ENCODE peak calls at places on chromosomes 6 and 20, in six cellular contexts. M is choroid plexus epithelial cell, Z is lung, N is astrocyte of the spinal cord, W is fibroblast of villous mesenchyme, T is breast epithelium. F is an unnamed sample.

GRCh38 chr6:52512199-52512598 is 64.7 kb downstream of the TRAM2 start:
- DNase-seq in M (peak; percentile 95), Z (no peak), N (peak; percentile 88), W (peak; percentile 94), T (no peak), F (peak; percentile 96)

GRCh38 chr6:111920581-111920980 is 47.3 kb upstream of the FYN start:
- DNase-seq in M (no peak), Z (no peak), N (no peak), W (no peak), T (no peak), F (no peak)

GRCh38 chr20:40467703-40468411 is 221.2 kb downstream of the MAFB start:
- DNase-seq in M (no peak), Z (no peak), N (no peak), W (no peak), T (no peak), F (no peak)

GRCh38 chr20:43789593-43789992 is 62.8 kb upstream of the GTSF1L start:
- DNase-seq in M (no peak), Z (no peak), N (no peak), W (no peak), T (no peak), F (no peak)

GRCh38 chr6:130593948-130594347 is 228.1 kb downstream of the TMEM200A start:
- DNase-seq in M (no peak), Z (no peak), N (no peak), W (no peak), T (no peak), F (no peak)

GRCh38 chr6:81171991-81172740 is 580.3 kb downstream of the TENT5A start:
- DNase-seq in M (peak; percentile 85), Z (no peak), N (peak; percentile 84), W (peak; percentile 65), T (no peak), F (peak; percentile 83)

GRCh38 chr6:29071831-29072723 is 15.0 kb downstream of the OR2B3 start:
- DNase-seq in M (peak; percentile 58), Z (no peak), N (peak; percentile 1), W (peak; percentile 9), T (no peak), F (peak; percentile 1)

GRCh38 chr20:13452470-13453124 is 186.1 kb downstream of the TASP1 start:
- DNase-seq in M (no peak), Z (no peak), N (no peak), W (no peak), T (no peak), F (no peak)

GRCh38 chr20:19758888-19759331 is 852 bp downstream of the RIN2 start:
- DNase-seq in M (peak; percentile 40), Z (peak; percentile 71), N (peak; percentile 61), W (peak; percentile 65), T (peak; percentile 32), F (peak; percentile 39)

GRCh38 chr20:25213566-25214415 is 18.3 kb downstream of the ENTPD6 start:
- DNase-seq in M (no peak), Z (no peak), N (no peak), W (no peak), T (no peak), F (no peak)

GRCh38 chr6:140320799-140321099 is 946.3 kb upstream of the CITED2 start:
- DNase-seq in M (no peak), Z (no peak), N (no peak), W (no peak), T (no peak), F (peak; percentile 18)

GRCh38 chr6:157201083-157201482 is 122.2 kb downstream of the TMEM242 start:
- DNase-seq in M (no peak), Z (no peak), N (no peak), W (no peak), T (no peak), F (no peak)

GRCh38 chr20:33211817-33212424 is 5.2 kb upstream of the BPIFA3 start:
- DNase-seq in M (peak; percentile 77), Z (peak; percentile 71), N (peak; percentile 26), W (peak; percentile 34), T (no peak), F (peak; percentile 18)

GRCh38 chr6:138334000-138334399 is 43.7 kb upstream of the SMIM28 start:
- DNase-seq in M (no peak), Z (no peak), N (no peak), W (no peak), T (no peak), F (no peak)

GRCh38 chr6:109184638-109185037 is 89.3 kb downstream of the CEP57L1 start:
- DNase-seq in M (no peak), Z (no peak), N (no peak), W (no peak), T (no peak), F (no peak)

GRCh38 chr6:124999105-124999764 is 37.0 kb downstream of the RNF217 start:
- DNase-seq in M (no peak), Z (no peak), N (no peak), W (no peak), T (peak; percentile 57), F (no peak)

GRCh38 chr6:155270566-155271091 is 6.8 kb downstream of the CLDN20 start:
- DNase-seq in M (no peak), Z (no peak), N (no peak), W (no peak), T (no peak), F (no peak)

GRCh38 chr6:112413805-112414204 is 66.7 kb downstream of the RFPL4B start:
- DNase-seq in M (peak; percentile 11), Z (no peak), N (no peak), W (no peak), T (no peak), F (no peak)

GRCh38 chr20:46122071-46122470 is 4.0 kb downstream of the CD40 start:
- DNase-seq in M (peak; percentile 56), Z (no peak), N (peak; percentile 71), W (peak; percentile 41), T (no peak), F (peak; percentile 63)

GRCh38 chr20:47568019-47568418 is 66.3 kb downstream of the NCOA3 start:
- DNase-seq in M (peak; percentile 87), Z (no peak), N (peak; percentile 91), W (peak; percentile 89), T (no peak), F (peak; percentile 96)

GRCh38 chr6:133262804-133263203 is 21.6 kb downstream of the EYA4 start:
- DNase-seq in M (no peak), Z (no peak), N (no peak), W (no peak), T (no peak), F (no peak)

GRCh38 chr6:53915292-53915691 is 120.5 kb downstream of the LRRC1 start:
- DNase-seq in M (no peak), Z (no peak), N (no peak), W (peak; percentile 18), T (no peak), F (no peak)

GRCh38 chr20:61840661-61841455 is 224.8 kb downstream of the TAF4 start:
- DNase-seq in M (no peak), Z (no peak), N (no peak), W (no peak), T (no peak), F (no peak)

GRCh38 chr20:45254867-45255266 is 503 bp upstream of the SLPI start:
- DNase-seq in M (peak; percentile 91), Z (peak; percentile 39), N (peak; percentile 7), W (peak; percentile 75), T (no peak), F (peak; percentile 77)

GRCh38 chr6:130037207-130037811 is 18.9 kb downstream of the L3MBTL3 start:
- DNase-seq in M (peak; percentile 36), Z (no peak), N (peak; percentile 13), W (no peak), T (no peak), F (peak; percentile 30)

GRCh38 chr6:147260091-147260490 is 55.9 kb downstream of the STXBP5 start:
- DNase-seq in M (peak; percentile 40), Z (no peak), N (no peak), W (peak; percentile 8), T (no peak), F (no peak)

DNA sequence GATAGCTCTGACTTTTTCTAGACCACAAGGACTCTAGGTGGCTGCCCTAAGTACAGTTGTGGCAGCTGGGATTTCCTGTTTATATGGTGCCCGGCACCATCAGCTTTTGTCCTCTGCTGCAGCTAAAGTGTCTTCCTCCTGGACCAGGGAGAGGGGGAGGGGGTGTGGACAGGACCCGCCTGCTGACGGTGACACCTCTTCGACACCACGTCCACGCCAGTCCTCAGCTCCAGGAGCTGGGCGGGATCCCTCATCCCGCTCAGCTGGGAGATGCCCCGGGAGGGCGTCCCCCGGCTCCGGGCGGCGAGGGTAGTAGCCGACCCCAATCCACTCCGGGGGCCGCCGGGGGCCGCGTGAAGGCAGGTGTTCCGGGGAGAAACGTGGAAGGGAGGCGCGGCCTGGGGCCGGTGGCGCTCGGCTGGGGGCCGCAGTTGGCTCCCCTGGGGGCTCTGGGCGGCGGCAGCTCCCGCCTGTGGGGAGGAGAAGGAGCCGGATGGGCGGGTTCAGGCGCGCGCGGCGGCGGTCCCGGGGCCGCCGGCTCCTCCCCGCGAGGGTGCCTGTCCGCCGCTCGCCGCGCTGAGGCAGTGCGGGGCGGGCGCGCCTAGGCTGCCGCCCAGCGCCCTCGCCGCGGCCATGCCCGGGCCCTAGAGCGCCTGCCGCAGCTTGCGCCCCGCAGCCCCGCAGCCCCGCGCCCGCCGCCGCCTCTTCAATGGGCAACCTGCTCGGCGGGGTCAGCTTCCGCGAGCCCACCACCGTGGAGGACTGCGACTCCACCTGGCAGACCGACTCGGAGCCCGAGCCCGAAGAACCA is at the start of gene OGFRL1:
- DNase-seq in M (peak; percentile 76), Z (peak; percentile 71), N (peak; percentile 66), W (peak; percentile 67), T (peak; percentile 86), F (peak; percentile 44)
- TF ChIP-seq CTCF in M (no peak), Z (no peak), N (no peak), W (no peak), T (no peak), F (peak; percentile 19)

GRCh38 chr6:97963148-97963680 is 680.2 kb upstream of the MMS22L start:
- DNase-seq in M (peak; percentile 2), Z (no peak), N (peak; percentile 40), W (no peak), T (no peak), F (no peak)
- H3K4me3 ChIP-seq in M (no peak overlapping the region), Z (no peak overlapping the region), N (no peak overlapping the region), W (no peak overlapping the region), T (no peak overlapping the region), F (no peak overlapping the region)

GRCh38 chr6:83808005-83808404 is 45.2 kb upstream of the RIPPLY2 start:
- DNase-seq in M (no peak), Z (no peak), N (no peak), W (no peak), T (no peak), F (no peak)

GRCh38 chr6:83808926-83809325 is 44.2 kb upstream of the RIPPLY2 start:
- DNase-seq in M (no peak), Z (no peak), N (no peak), W (no peak), T (no peak), F (no peak)

DNA sequence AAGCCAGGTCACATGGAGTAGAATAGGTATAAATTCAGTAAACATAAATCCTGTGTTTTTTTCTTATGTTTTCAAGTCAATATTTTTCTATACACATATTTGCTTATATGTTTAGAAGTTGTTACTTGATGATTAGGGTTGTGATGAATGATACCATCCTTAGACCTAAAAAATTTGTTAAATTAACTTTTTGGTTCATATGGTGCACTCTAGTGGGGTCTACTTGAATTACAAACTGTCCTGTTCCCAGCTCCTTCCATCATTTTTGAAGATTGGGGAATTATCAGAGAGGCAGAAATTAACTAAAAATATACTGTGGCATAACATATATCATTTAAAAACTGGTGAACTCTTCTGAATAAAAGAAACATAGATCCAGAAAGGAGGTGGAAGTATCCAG is 48.3 kb upstream of the RIPPLY2 start:
- DNase-seq in M (no peak), Z (no peak), N (no peak), W (no peak), T (no peak), F (no peak)
- TF ChIP-seq CTCF in M (no peak), Z (no peak), N (no peak), W (no peak), T (no peak), F (no peak)

GRCh38 chr6:89501239-89501638 is 68.3 kb downstream of the ANKRD6 start:
- DNase-seq in M (peak; percentile 26), Z (no peak), N (no peak), W (no peak), T (no peak), F (no peak)
- H3K4me3 ChIP-seq in M (no peak overlapping the region), Z (no peak overlapping the region), N (no peak overlapping the region), W (no peak overlapping the region), T (no peak overlapping the region), F (no peak overlapping the region)